ENCODE peak calls at places on chromosomes 12 and 14, in eight cellular contexts. M is C1 segment of cervical spinal cord; T is stimulated activated naive CD8-positive, alpha-beta T cell treated with anti-CD3 and anti-CD28 coated beads, Interleukin-15, Interleukin-2, amounts not matched to agents 100 U/mL and 50 U/mL, for 24 hours; R is stimulated activated CD4-positive, alpha-beta T cell treated with anti-CD3 and anti-CD28 coated beads, Interleukin-15, amount 100 ng/mL, for 24 hours; V is amygdala; Z is glutamatergic neuron; G is T-cell; J is nucleus accumbens. W is an unnamed sample.

GRCh38 chr12:124248862-124249825 is 45.7 kb upstream of the RFLNA start:
- DNase-seq in M (no peak), G (no peak), R (no peak), Z (no peak), V (no peak), J (no peak), T (no peak), W (no peak)

GRCh38 chr14:90040411-90040810 is 21.4 kb upstream of the KCNK13 start:
- DNase-seq in G (no peak), J (no peak), V (no peak), Z (no peak), R (no peak), T (no peak), M (no peak), W (no peak)

GRCh38 chr12:69555461-69555860 is 29.8 kb upstream of the CCT2 start:
- DNase-seq in T (no peak), J (no peak), M (no peak), V (no peak), R (no peak), G (no peak), Z (no peak), W (peak)

GRCh38 chr14:30943694-30944093 is 69.3 kb downstream of the COCH start:
- DNase-seq in J (no peak), Z (no peak), M (no peak), R (no peak), V (no peak), G (no peak), T (no peak), W (no peak)

GRCh38 chr12:128008341-128008740 is 258.6 kb upstream of the TMEM132C start:
- DNase-seq in T (no peak), M (no peak), R (no peak), V (no peak), Z (no peak), G (no peak), J (no peak), W (no peak)

GRCh38 chr12:52779914-52780313 is 2.8 kb upstream of the KRT76 start:
- DNase-seq in G (no peak), T (no peak), M (no peak), J (no peak), V (no peak), Z (no peak), R (no peak), W (no peak)

GRCh38 chr14:39416072-39416471 is 16.2 kb downstream of the FBXO33 start:
- DNase-seq in M (no peak), J (no peak), Z (no peak), G (no peak), V (no peak), T (no peak), R (no peak), W (no peak)

GRCh38 chr14:106844608-106845285 is 1318.4 kb downstream of the TMEM121 start:
- DNase-seq in M (no peak), T (peak), G (peak), J (no peak), Z (no peak), V (no peak), R (peak), W (no peak)

GRCh38 chr14:98323850-98324249 is 948.1 kb downstream of the BCL11B start:
- DNase-seq in T (no peak), J (no peak), M (no peak), Z (no peak), R (no peak), G (no peak), V (no peak), W (no peak)